ENCODE peak calls at places on chromosomes 6 and 20, in seven cellular contexts. H is GM23338, J is SK-N-SH, N is HCT116, T is Panc1, O is HepG2, C is K562. F is an unnamed sample.

GRCh38 chr6:155080876-155081845 is 86.0 kb downstream of the TIAM2 start:
- DNase-seq in H (no peak), J (no peak), N (no peak), T (no peak), O (no peak), C (no peak), F (no peak)

GRCh38 chr20:49937023-49937929 is 1.1 kb downstream of the RNF114 start:
- DNase-seq in H (peak), J (peak), N (no peak), T (no peak), O (no peak), C (peak), F (peak)

GRCh38 chr6:56101141-56101553 is 146.2 kb downstream of the COL21A1 start:
- DNase-seq in H (no peak), J (no peak), N (peak), T (peak), O (peak), C (no peak), F (peak)

GRCh38 chr20:62066983-62067433 is 1.3 kb upstream of the TAF4 start:
- DNase-seq in H (peak), J (no peak), N (no peak), T (no peak), O (peak), C (peak), F (no peak)

GRCh38 chr6:156943167-156943566 is 166.0 kb downstream of the ARID1B start:
- DNase-seq in H (no peak), J (no peak), N (no peak), T (no peak), O (no peak), C (no peak), F (no peak)

GRCh38 chr20:31560900-31561598 is 44.0 kb upstream of the ID1 start:
- DNase-seq in H (no peak), J (no peak), N (peak), T (peak), O (no peak), C (no peak), F (peak)

GRCh38 chr6:81465859-81466258 is 286.6 kb downstream of the TENT5A start:
- DNase-seq in H (peak), J (peak), N (peak), T (no peak), O (peak), C (no peak), F (no peak)

GRCh38 chr6:31042801-31043200 is 32.5 kb downstream of the MUC22 start:
- DNase-seq in H (peak), J (peak), N (peak), T (peak), O (peak), C (peak), F (peak)

GRCh38 chr6:168196385-168196860 is 117.4 kb upstream of the FRMD1 start:
- DNase-seq in H (no peak), J (no peak), N (no peak), T (no peak), O (peak), C (no peak), F (no peak)

GRCh38 chr6:89430563-89430962 is 2.4 kb upstream of the ANKRD6 start:
- DNase-seq in H (peak), J (no peak), N (no peak), T (no peak), O (no peak), C (no peak), F (no peak)

GRCh38 chr20:15475483-15475882 is 1097.8 kb downstream of the KIF16B start:
- DNase-seq in H (no peak), J (peak), N (no peak), T (no peak), O (no peak), C (no peak), F (no peak)

GRCh38 chr20:47784599-47785320 is 521 bp downstream of the SULF2 start:
- DNase-seq in H (peak), J (peak), N (no peak), T (no peak), O (peak), C (no peak), F (peak)

GRCh38 chr6:7978736-7979135 is 68.1 kb upstream of the TXNDC5 start:
- DNase-seq in H (no peak), J (no peak), N (no peak), T (no peak), O (no peak), C (no peak), F (no peak)

GRCh38 chr6:27532820-27533538 is 60.1 kb upstream of the ZNF184 start:
- DNase-seq in H (peak), J (no peak), N (peak), T (peak), O (no peak), C (no peak), F (no peak)

GRCh38 chr6:45445364-45445748 is 67.6 kb upstream of the SUPT3H start:
- DNase-seq in H (no peak), J (no peak), N (no peak), T (no peak), O (no peak), C (no peak), F (no peak)

GRCh38 chr6:160279850-160280249 is 21.2 kb upstream of the SLC22A2 start:
- DNase-seq in H (no peak), J (no peak), N (no peak), T (no peak), O (no peak), C (no peak), F (no peak)

GRCh38 chr6:16929814-16930213 is 168.6 kb upstream of the ATXN1 start:
- DNase-seq in H (no peak), J (no peak), N (no peak), T (no peak), O (no peak), C (no peak), F (no peak)

GRCh38 chr6:82013561-82014275 is 233.8 kb downstream of the IBTK start:
- DNase-seq in H (no peak), J (no peak), N (no peak), T (no peak), O (peak), C (no peak), F (no peak)

GRCh38 chr6:13470240-13471140 is 16.9 kb downstream of the GFOD1 start:
- DNase-seq in H (no peak), J (peak), N (no peak), T (no peak), O (no peak), C (no peak), F (no peak)

GRCh38 chr6:121794630-121795029 is 359.2 kb downstream of the GJA1 start:
- DNase-seq in H (no peak), J (no peak), N (peak), T (peak), O (no peak), C (no peak), F (no peak)

GRCh38 chr20:21699216-21699508 is 6.3 kb upstream of the PAX1 start:
- DNase-seq in H (no peak), J (no peak), N (no peak), T (no peak), O (no peak), C (no peak), F (no peak)

GRCh38 chr20:21698494-21699215 is 6.8 kb upstream of the PAX1 start:
- DNase-seq in H (peak), J (no peak), N (no peak), T (no peak), O (no peak), C (no peak), F (no peak)

GRCh38 chr20:21693322-21693721 is 12.1 kb upstream of the PAX1 start:
- DNase-seq in H (peak), J (no peak), N (no peak), T (no peak), O (peak), C (peak), F (no peak)
- TF ChIP-seq CTCF in H (peak), J (peak), N (peak), T (peak), O (peak), C (peak), F (peak)

GRCh38 chr20:4299773-4300172 is 284.4 kb upstream of the RNF24 start:
- DNase-seq in H (no peak), J (no peak), N (no peak), T (no peak), O (no peak), C (no peak), F (no peak)
- TF ChIP-seq POLR2AphosphoS5 in H (no peak), J (no peak), N (no peak), T (no peak), O (no peak), C (no peak), F (no peak)

DNA sequence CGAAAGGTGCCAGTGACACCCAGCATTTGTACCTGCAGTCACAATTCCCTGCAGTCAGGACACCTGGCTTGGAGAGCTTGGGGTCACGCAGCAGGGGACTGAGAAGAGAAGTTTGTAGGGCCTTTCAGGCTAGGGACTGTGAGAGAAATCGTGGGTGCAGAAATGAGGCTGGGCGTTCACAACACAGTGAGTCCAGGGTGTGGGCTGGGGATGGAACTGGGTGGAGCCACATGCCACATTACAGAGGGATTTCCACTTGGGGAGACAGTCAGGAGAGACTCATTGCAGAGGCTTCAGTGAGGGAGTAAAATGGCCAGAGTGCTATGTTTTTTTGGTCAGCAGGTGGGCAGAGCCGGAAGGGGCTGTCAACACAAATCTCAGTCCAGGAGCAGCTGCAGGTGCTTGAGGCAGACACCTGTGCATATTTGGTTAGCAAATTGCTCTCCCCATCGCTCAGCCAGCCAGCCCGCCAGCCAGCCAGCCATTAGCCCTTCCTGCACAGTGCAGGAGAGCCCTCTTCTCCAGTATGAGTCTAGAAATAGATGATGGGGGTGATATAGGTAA is 7.4 kb downstream of the ITPR3 start:
- DNase-seq in H (no peak), J (no peak), N (no peak), T (no peak), O (no peak), C (no peak), F (no peak)
- TF ChIP-seq REST in H (no peak), J (no peak), N (no peak), T (no peak), O (no peak), C (no peak), F (no peak)

DNA sequence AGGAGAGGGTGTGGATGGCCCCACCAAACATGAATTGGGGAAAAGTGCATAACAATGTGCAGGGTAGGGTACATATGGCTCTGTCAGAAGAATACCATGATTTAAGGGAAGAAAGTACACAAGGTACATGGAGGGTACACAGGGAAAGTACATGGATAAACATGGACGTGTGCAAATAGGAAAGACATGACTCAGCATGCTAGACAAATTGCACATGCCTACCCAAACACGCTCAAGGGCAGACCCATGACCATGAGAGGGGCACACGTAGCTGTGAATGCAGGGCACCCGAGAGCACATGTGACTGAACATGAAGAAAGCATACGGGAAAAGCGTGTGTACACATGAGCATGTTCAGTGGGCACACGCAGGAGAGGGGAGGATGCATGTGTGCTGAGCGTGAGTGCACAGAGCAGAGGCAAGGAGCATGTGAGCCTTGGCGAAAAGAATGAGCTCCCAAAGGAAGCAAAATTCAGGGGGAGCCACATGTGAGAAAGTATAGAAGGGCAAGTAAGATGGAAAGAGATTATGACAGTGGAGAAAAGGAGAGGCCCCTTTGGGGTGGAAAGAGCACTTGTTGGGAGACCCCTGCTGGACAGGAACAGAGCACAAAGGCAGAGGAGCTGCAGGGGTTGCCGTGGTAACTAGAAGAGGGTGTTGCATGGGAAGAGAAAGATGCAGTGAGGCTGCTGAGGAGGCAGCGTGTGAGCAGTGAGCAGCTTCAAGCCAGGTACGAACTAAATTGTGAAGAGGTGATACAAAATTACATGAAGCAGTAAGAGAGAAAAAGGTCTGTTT is 17.8 kb downstream of the OR2H2 start:
- DNase-seq in H (peak), J (peak), N (peak), T (no peak), O (peak), C (peak), F (no peak)
- TF ChIP-seq CTCF in H (peak), J (peak), N (peak), T (peak), O (peak), C (peak), F (no peak)